ENCODE peak calls at places on chromosomes 12 and 14, in six cellular contexts. I is GM13977, S is H7, F is T-cell, C is NCI-H460, Z is anterior cingulate cortex. N is an unnamed sample.

GRCh38 chr12:116892318-116892717 is 11.1 kb upstream of the HRK start:
- DNase-seq in C (no peak), Z (no peak), S (no peak), F (no peak), I (no peak), N (no peak)

GRCh38 chr12:131511391-131511802 is 199.5 kb upstream of the SFSWAP start:
- DNase-seq in S (peak), C (peak), Z (no peak), I (peak), F (peak), N (no peak)

GRCh38 chr12:123801573-123802178 is 39.6 kb downstream of the DNAH10 start:
- DNase-seq in I (peak), F (no peak), Z (no peak), S (no peak), C (peak), N (no peak)

GRCh38 chr12:85273411-85274075 is 6.5 kb upstream of the ALX1 start:
- DNase-seq in I (no peak), Z (no peak), C (no peak), S (no peak), F (no peak), N (peak)

GRCh38 chr14:103861413-103862392 is 14.3 kb upstream of the PPP1R13B start:
- DNase-seq in F (no peak), C (no peak), I (no peak), S (peak), Z (no peak), N (no peak)

GRCh38 chr14:68982581-68982980 is 3.5 kb upstream of the ACTN1 start:
- DNase-seq in I (no peak), F (no peak), Z (no peak), S (no peak), C (no peak), N (no peak)

GRCh38 chr14:76106188-76106587 is 45.5 kb upstream of the GPATCH2L start:
- DNase-seq in C (no peak), F (no peak), Z (no peak), S (no peak), I (no peak), N (no peak)

GRCh38 chr14:88987516-88987915 is 163.1 kb downstream of the TTC8 start:
- DNase-seq in I (no peak), C (no peak), Z (no peak), S (no peak), F (no peak), N (no peak)

GRCh38 chr12:96828169-96828789 is 78.8 kb upstream of the NEDD1 start:
- DNase-seq in F (no peak), S (no peak), I (no peak), C (no peak), Z (no peak), N (no peak)

GRCh38 chr14:21071225-21072041 is 1.3 kb downstream of the ARHGEF40 start:
- DNase-seq in Z (peak), F (no peak), S (peak), C (no peak), I (peak), N (peak)

GRCh38 chr14:92759679-92760523 is 11.5 kb upstream of the LGMN start:
- DNase-seq in Z (no peak), C (no peak), I (no peak), F (no peak), S (no peak), N (no peak)

GRCh38 chr12:100375023-100375737 is 18.3 kb downstream of the SLC17A8 start:
- DNase-seq in Z (peak), I (no peak), C (no peak), S (peak), F (no peak), N (no peak)

GRCh38 chr12:18079541-18080230 is 10.3 kb downstream of the RERGL start:
- DNase-seq in F (no peak), Z (no peak), I (no peak), C (no peak), S (no peak), N (no peak)

GRCh38 chr12:106090586-106091411 is 48.0 kb downstream of the NUAK1 start:
- DNase-seq in I (no peak), F (no peak), Z (no peak), S (no peak), C (no peak), N (no peak)

GRCh38 chr14:74977164-74977900 is 21.9 kb upstream of the PGF start:
- DNase-seq in C (no peak), F (no peak), I (no peak), S (peak), Z (no peak), N (no peak)

GRCh38 chr14:51568366-51568765 is 83.3 kb upstream of the FRMD6 start:
- DNase-seq in S (no peak), Z (no peak), C (no peak), I (no peak), F (no peak), N (no peak)

GRCh38 chr12:31896514-31897039 is 62.6 kb upstream of the RESF1 start:
- DNase-seq in Z (no peak), S (peak), I (peak), C (no peak), F (peak), N (no peak)

GRCh38 chr14:95918466-95918865 is 41.8 kb downstream of the TUNAR start:
- DNase-seq in Z (no peak), C (no peak), F (no peak), S (no peak), I (no peak), N (no peak)

GRCh38 chr12:89351489-89352241 is 636 bp downstream of the DUSP6 start:
- DNase-seq in C (no peak), S (peak), F (peak), Z (no peak), I (peak), N (peak)

GRCh38 chr12:28378749-28379148 is 188.5 kb downstream of the CCDC91 start:
- DNase-seq in C (no peak), I (no peak), Z (no peak), F (no peak), S (no peak), N (no peak)

GRCh38 chr14:105465209-105466031 is 9.2 kb upstream of the CRIP2 start:
- DNase-seq in I (no peak), C (no peak), Z (no peak), F (no peak), S (peak), N (peak)

GRCh38 chr12:107152331-107152730 is 59.0 kb upstream of the CRY1 start:
- DNase-seq in F (no peak), C (no peak), Z (no peak), I (no peak), S (no peak), N (no peak)

GRCh38 chr12:68871899-68872298 is 61.1 kb downstream of the CPM start:
- DNase-seq in S (peak), Z (no peak), F (no peak), I (no peak), C (no peak), N (peak)

GRCh38 chr12:57845478-57846284 is 848 bp downstream of the CTDSP2 start:
- DNase-seq in C (no peak), Z (peak), S (peak), F (peak), I (peak), N (peak)

GRCh38 chr12:93274937-93275336 is 102.8 kb upstream of the NUDT4 start:
- DNase-seq in S (no peak), F (no peak), C (no peak), Z (no peak), I (no peak), N (no peak)

GRCh38 chr12:40770781-40771180 is 78.5 kb downstream of the CNTN1 start:
- DNase-seq in C (no peak), F (no peak), S (no peak), Z (no peak), I (no peak), N (no peak)

GRCh38 chr14:94161087-94161486 is 13.0 kb upstream of the PPP4R4 start:
- DNase-seq in C (no peak), F (no peak), Z (no peak), I (no peak), S (no peak), N (no peak)

GRCh38 chr12:1927051-1927680 is 8.7 kb upstream of the CACNA2D4 start:
- DNase-seq in F (no peak), C (no peak), I (no peak), Z (no peak), S (peak), N (no peak)

GRCh38 chr12:97275261-97276197 is 187.1 kb upstream of the RMST start:
- DNase-seq in F (no peak), S (peak), C (no peak), I (no peak), Z (peak), N (peak)

GRCh38 chr14:90676356-90676755 is 139.9 kb downstream of the TTC7B start:
- DNase-seq in S (no peak), F (no peak), Z (no peak), C (no peak), I (no peak), N (no peak)

GRCh38 chr14:20652996-20653975 is 11.8 kb upstream of the OR6S1 start:
- DNase-seq in S (peak), C (peak), Z (no peak), I (no peak), F (no peak), N (peak)

GRCh38 chr14:59004012-59004411 is 184.5 kb upstream of the DAAM1 start:
- DNase-seq in I (no peak), Z (no peak), F (no peak), C (no peak), S (no peak), N (no peak)

GRCh38 chr12:98757455-98757854 is 112.4 kb downstream of the APAF1 start:
- DNase-seq in F (no peak), C (no peak), Z (no peak), S (no peak), I (no peak), N (no peak)

GRCh38 chr12:92046557-92046956 is 99.1 kb downstream of the BTG1 start:
- DNase-seq in I (no peak), S (no peak), F (no peak), Z (no peak), C (no peak), N (no peak)